ENCODE peak calls at places on chromosomes 3 and 15, in six cellular contexts. I, Q, G, N, A and T are unnamed samples.

GRCh38 chr15:67091966-67092677 is 26.7 kb downstream of the SMAD3 start:
- DNase-seq in I (no peak), Q (no peak), G (peak), N (no peak), A (no peak), T (no peak)

GRCh38 chr15:42010434-42010833 is 10.4 kb downstream of the PLA2G4E start:
- DNase-seq in I (no peak), Q (peak), G (no peak), N (peak), A (no peak), T (no peak)

GRCh38 chr3:149581681-149582349 is 76.0 kb downstream of the WWTR1 start:
- DNase-seq in I (peak), Q (peak), G (peak), N (peak), A (no peak), T (no peak)

GRCh38 chr3:124097362-124098120 is 105.6 kb upstream of the ROPN1 start:
- DNase-seq in I (no peak), Q (no peak), G (no peak), N (no peak), A (no peak), T (no peak)

GRCh38 chr15:92709064-92709463 is 53.5 kb upstream of the FAM174B start:
- DNase-seq in I (no peak), Q (no peak), G (no peak), N (no peak), A (no peak), T (no peak)

GRCh38 chr3:36461588-36461987 is 81.3 kb downstream of the STAC start:
- DNase-seq in I (no peak), Q (peak), G (no peak), N (peak), A (no peak), T (no peak)

GRCh38 chr3:42961633-42962032 is 17.5 kb upstream of the GASK1A start:
- DNase-seq in I (peak), Q (peak), G (peak), N (peak), A (peak), T (peak)

GRCh38 chr3:155391583-155391982 is 98.1 kb upstream of the STRIT1 start:
- DNase-seq in I (peak), Q (peak), G (peak), N (peak), A (no peak), T (no peak)

GRCh38 chr15:40320931-40321371 is 2.5 kb upstream of the INAFM2 start:
- DNase-seq in I (peak), Q (peak), G (peak), N (peak), A (peak), T (peak)

GRCh38 chr15:35986072-35986666 is 440.2 kb upstream of the DPH6 start:
- DNase-seq in I (peak), Q (peak), G (no peak), N (no peak), A (no peak), T (no peak)

GRCh38 chr15:41926184-41927056 is 32.6 kb upstream of the SPTBN5 start:
- DNase-seq in I (peak), Q (peak), G (peak), N (no peak), A (peak), T (peak)

GRCh38 chr15:57316451-57316850 is 59.9 kb upstream of the CGNL1 start:
- DNase-seq in I (no peak), Q (no peak), G (no peak), N (no peak), A (no peak), T (no peak)

GRCh38 chr15:25247418-25248030 is 191.3 kb downstream of the UBE3A start:
- DNase-seq in I (no peak), Q (no peak), G (no peak), N (no peak), A (no peak), T (peak)

GRCh38 chr3:183489455-183490210 is 61.2 kb upstream of the MCF2L2 start:
- DNase-seq in I (peak), Q (peak), G (no peak), N (peak), A (no peak), T (no peak)

GRCh38 chr3:58630081-58630709 is 36.4 kb downstream of the FAM3D start:
- DNase-seq in I (peak), Q (peak), G (peak), N (peak), A (peak), T (peak)

GRCh38 chr3:141726483-141726882 is 11.6 kb upstream of the RNF7 start:
- DNase-seq in I (no peak), Q (no peak), G (no peak), N (no peak), A (no peak), T (no peak)

GRCh38 chr3:194103475-194103874 is 32.5 kb upstream of the HES1 start:
- DNase-seq in I (no peak), Q (no peak), G (no peak), N (no peak), A (no peak), T (no peak)

GRCh38 chr15:35014265-35014664 is 26.2 kb upstream of the ZNF770 start:
- DNase-seq in I (no peak), Q (peak), G (no peak), N (no peak), A (no peak), T (no peak)

GRCh38 chr15:75436861-75437260 is 14.6 kb downstream of the SIN3A start:
- DNase-seq in I (no peak), Q (no peak), G (no peak), N (no peak), A (no peak), T (no peak)

GRCh38 chr3:28746990-28747389 is 398.4 kb upstream of the AZI2 start:
- DNase-seq in I (no peak), Q (no peak), G (no peak), N (no peak), A (no peak), T (no peak)

GRCh38 chr15:90789496-90789895 is 72.3 kb downstream of the BLM start:
- DNase-seq in I (no peak), Q (no peak), G (no peak), N (no peak), A (no peak), T (no peak)

GRCh38 chr3:4693620-4694019 is 200.5 kb downstream of the ITPR1 start:
- DNase-seq in I (no peak), Q (no peak), G (peak), N (no peak), A (no peak), T (no peak)

GRCh38 chr3:88059380-88060160 is 515 bp downstream of the ZNF654 start:
- DNase-seq in I (no peak), Q (peak), G (peak), N (peak), A (no peak), T (peak)

GRCh38 chr3:78846688-78847087 is 921.1 kb downstream of the ROBO1 start:
- DNase-seq in I (peak), Q (peak), G (no peak), N (peak), A (no peak), T (no peak)

GRCh38 chr3:179432021-179432420 is 19.2 kb downstream of the GNB4 start:
- DNase-seq in I (no peak), Q (peak), G (no peak), N (peak), A (no peak), T (no peak)

GRCh38 chr3:158791259-158791920 is 10.5 kb upstream of the MFSD1 start:
- DNase-seq in I (peak), Q (peak), G (peak), N (peak), A (peak), T (no peak)

GRCh38 chr15:25183581-25184330 is 229.0 kb downstream of the SNRPN start:
- DNase-seq in I (no peak), Q (no peak), G (no peak), N (no peak), A (no peak), T (no peak)

GRCh38 chr3:113231391-113231790 is 20.0 kb downstream of the BOC start:
- DNase-seq in I (no peak), Q (peak), G (no peak), N (peak), A (no peak), T (no peak)

GRCh38 chr15:89362203-89363101 is 27.8 kb upstream of the POLG start:
- DNase-seq in I (no peak), Q (no peak), G (no peak), N (no peak), A (no peak), T (no peak)

GRCh38 chr3:110174908-110175307 is 837.6 kb upstream of the DPPA4 start:
- DNase-seq in I (no peak), Q (no peak), G (no peak), N (peak), A (no peak), T (no peak)

GRCh38 chr3:96958856-96959255 is 144.5 kb downstream of the EPHA6 start:
- DNase-seq in I (no peak), Q (no peak), G (no peak), N (peak), A (no peak), T (no peak)

GRCh38 chr15:67148196-67148701 is 82.8 kb downstream of the SMAD3 start:
- DNase-seq in I (peak), Q (peak), G (no peak), N (peak), A (peak), T (peak)

GRCh38 chr3:150202696-150203095 is 205.4 kb upstream of the TSC22D2 start:
- DNase-seq in I (no peak), Q (no peak), G (no peak), N (no peak), A (no peak), T (no peak)

GRCh38 chr3:172739462-172739861 is 11.1 kb upstream of the ECT2 start:
- DNase-seq in I (no peak), Q (no peak), G (no peak), N (no peak), A (no peak), T (no peak)

GRCh38 chr3:78812166-78812565 is 955.6 kb downstream of the ROBO1 start:
- DNase-seq in I (no peak), Q (no peak), G (no peak), N (peak), A (no peak), T (no peak)

GRCh38 chr3:5136619-5137429 is 14.7 kb downstream of the ARL8B start:
- DNase-seq in I (peak), Q (peak), G (peak), N (no peak), A (peak), T (no peak)

DNA sequence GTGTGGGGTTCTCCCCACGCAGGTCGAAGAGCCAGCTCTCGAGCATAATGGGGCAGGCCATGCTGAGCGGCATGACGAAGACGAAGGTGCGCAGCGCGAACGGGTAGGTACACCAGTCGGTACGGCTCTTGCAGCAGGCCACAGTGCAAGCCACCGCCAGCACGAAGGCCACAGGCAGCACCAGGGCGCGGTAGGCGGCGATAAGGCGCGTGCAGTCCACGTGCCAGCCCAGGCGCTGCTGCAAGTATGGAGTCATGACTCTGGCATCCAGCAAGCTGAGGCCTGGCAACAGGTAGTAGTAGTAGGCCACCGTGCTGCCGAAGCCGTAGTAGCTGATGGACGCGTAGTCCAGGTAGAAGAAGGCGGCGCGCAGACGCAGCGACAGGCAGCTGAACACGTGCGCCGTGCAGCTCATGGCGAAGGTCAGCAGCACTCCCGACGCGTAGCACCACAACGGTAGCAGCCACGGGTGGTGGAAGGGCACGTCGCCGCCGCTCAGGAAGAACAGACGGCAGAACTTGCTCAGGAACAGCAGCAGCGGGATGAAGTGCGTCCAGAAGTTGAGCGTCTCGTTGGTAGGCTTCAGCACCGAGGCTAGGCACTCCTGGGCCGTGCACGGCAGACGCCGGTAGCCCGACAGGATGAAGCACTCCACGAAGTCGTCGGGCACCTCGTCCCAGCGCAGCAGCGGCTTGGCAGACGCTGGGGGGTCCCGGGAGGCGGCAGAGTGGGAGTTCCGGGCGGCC is 781 bp downstream of the PAQR9 start:
- DNase-seq in I (no peak), Q (no peak), G (peak), N (no peak), A (no peak), T (no peak)
- H3K4me3 ChIP-seq in I (no peak), Q (peak), G (no peak), N (peak), A (peak), T (peak)

GRCh38 chr3:23202203-23202920 is 765 bp upstream of the UBE2E2 start:
- DNase-seq in I (peak), Q (peak), G (peak), N (no peak), A (no peak), T (peak)
- H3K9ac ChIP-seq in I (peak), Q (peak), G (peak), N (peak), A (no peak), T (peak)

GRCh38 chr15:48186271-48186670 is 5.2 kb upstream of the CTXN2 start:
- DNase-seq in I (no peak), Q (no peak), G (no peak), N (no peak), A (no peak), T (no peak)

GRCh38 chr15:48190932-48191573 is 412 bp upstream of the CTXN2 start:
- DNase-seq in I (peak), Q (peak), G (peak), N (peak), A (peak), T (peak)

DNA sequence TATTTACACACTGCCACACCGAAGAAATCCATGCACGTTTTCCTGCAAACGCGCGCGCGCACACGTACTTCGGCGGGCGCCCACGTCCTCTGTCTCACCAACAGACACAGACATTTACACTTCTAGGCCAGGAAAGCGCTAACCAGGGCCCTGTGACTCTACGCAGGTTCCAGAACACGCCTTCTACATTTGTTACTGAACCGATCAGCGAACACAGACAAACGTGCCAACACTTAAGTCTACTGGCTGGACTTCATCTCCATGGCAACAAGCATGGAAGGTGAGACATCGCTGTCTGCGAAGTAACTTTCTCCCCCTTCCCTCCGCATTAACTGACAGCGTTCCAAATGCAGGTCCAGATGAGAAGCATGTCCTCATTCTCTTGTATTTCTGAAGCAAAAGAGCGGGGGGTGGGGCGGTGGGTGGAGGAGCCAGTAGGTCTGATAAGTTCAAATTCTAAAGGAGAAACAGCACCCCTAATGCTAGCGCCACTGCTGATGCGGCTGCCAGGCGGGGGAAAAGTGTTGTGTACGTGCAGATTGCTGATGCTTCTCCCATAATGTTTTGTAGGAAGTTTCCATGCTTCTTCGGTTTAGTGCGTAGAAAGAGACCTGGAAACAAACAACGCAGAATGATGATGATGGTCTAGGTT is at the start of gene CTXN2:
- DNase-seq in I (peak), Q (peak), G (peak), N (no peak), A (no peak), T (peak)
- H3K4me3 ChIP-seq in I (no peak), Q (no peak), G (no peak), N (peak), A (no peak), T (peak)

GRCh38 chr3:186922790-186923189 is 7.5 kb upstream of the ST6GAL1 start:
- DNase-seq in I (no peak), Q (no peak), G (no peak), N (no peak), A (no peak), T (no peak)
- H3K9ac ChIP-seq in I (no peak), Q (no peak), G (no peak), N (no peak), A (no peak), T (no peak)

DNA sequence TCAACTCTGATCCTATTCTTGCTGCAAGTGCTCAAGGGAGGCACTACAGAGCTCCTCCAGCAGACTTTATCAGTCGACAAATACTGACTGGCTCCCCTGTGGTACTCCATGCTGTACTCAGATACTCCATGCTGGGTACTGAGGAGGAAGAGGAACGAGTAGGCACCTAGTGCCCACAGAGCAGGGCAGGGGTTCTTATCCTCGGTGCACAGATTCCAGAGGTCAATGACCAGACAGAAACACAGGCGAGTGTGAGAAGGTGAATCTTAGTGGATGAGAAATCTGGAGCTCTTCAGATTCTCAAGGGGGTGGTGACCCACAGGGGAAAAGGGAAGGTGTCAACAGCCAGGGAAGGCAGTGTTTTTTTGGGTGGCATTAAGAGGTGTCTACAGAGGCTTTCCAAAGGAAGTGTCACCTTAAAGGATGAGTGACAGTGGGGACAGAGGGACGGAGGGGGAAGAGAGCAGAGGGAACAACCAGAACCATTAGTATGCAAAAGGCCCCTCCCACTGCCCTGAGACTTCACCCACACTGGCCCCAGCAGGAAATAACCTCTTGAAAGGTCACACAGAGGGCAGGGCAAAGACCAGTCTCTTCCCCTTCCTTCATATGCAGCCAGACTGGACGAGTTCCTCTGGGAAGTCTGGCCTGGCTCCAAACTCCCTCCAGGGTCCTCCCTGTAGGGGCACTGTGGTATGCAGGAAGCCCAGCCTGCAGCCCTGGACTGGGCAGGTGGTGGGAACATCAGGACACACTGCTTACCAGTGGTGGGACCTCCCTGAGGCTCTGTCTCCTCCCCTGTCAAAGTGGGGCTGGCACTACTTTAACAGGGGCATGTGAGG is 27.5 kb downstream of the CCDC12 start:
- DNase-seq in I (no peak), Q (peak), G (peak), N (no peak), A (peak), T (peak)
- H3K4me3 ChIP-seq in I (no peak), Q (no peak), G (no peak), N (no peak), A (no peak), T (no peak)

GRCh38 chr3:186109897-186110803 is 1.3 kb upstream of the ETV5 start:
- DNase-seq in I (peak), Q (peak), G (peak), N (peak), A (no peak), T (peak)

GRCh38 chr3:186108106-186108940 is 566 bp downstream of the ETV5 start:
- DNase-seq in I (peak), Q (peak), G (peak), N (peak), A (peak), T (peak)

GRCh38 chr3:186107148-186108105 is 1.5 kb downstream of the ETV5 start:
- DNase-seq in I (peak), Q (peak), G (peak), N (peak), A (peak), T (peak)

GRCh38 chr3:186110975-186111974 is 2.4 kb upstream of the ETV5 start:
- DNase-seq in I (no peak), Q (peak), G (no peak), N (no peak), A (no peak), T (no peak)

DNA sequence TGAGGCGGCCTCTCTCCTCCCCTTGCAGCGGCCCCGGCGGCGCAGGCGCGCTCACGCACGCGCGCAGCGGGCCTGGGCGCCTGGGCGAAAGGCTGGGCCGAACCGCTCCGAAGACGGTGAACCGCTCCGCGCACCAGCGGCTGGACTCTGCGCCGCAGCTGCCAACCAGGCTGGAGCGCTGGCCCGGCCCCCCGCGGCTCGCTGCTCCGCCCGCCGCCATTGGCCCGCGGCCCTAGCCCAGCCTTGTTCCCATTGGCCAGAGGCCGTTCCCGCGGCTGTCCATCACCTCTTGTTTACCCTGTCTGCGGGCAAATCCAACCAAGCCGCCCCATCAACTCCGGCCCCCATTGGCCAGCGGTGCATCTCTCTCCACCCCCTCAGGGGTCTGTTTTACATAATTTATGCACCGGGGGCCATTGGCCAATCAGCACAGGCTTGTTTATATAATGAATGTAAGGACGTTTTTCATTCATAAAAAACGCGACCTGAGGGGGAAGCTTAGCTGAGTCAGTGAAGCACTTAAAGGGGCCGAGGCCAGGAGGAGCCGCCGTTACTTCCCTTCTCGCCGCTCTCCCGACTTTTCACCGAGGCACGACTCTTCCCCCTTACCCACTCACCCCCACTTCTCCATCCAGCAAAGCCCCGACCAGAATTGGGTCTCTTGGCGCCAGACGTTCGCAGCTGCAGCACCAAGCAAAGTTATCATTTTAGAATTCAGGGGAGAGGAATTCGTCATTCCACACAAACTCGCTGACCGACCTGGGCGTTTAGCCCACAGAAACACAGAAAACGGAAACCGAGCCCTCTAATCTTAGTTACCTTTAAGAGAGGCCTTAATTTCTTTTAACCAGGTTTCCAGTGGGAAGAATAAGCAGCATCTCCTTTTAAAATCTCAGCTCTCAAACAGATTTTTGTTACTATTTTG is at the start of gene ETV5:
- DNase-seq in I (peak), Q (peak), G (peak), N (peak), A (peak), T (peak)
- H3K9ac ChIP-seq in I (peak), Q (peak), G (peak), N (peak), A (peak), T (peak)

GRCh38 chr3:106014518-106014917 is 145.7 kb upstream of the CBLB start:
- DNase-seq in I (no peak), Q (no peak), G (no peak), N (no peak), A (no peak), T (no peak)
- H3K4me3 ChIP-seq in I (no peak), Q (no peak), G (no peak), N (peak), A (no peak), T (no peak)

GRCh38 chr15:51240066-51240465 is 98.3 kb downstream of the CYP19A1 start:
- DNase-seq in I (no peak), Q (no peak), G (peak), N (no peak), A (no peak), T (no peak)
- H3K9ac ChIP-seq in I (no peak), Q (no peak), G (no peak), N (no peak), A (no peak), T (no peak)